ENCODE peak calls at places on chromosomes 12 and 14, in ten cellular contexts. I is RWPE1; W is CD4-positive, alpha-beta T cell; Q is thoracic aorta; N is left lung; G is CD8-positive, alpha-beta T cell; Y is heart right ventricle; Z is upper lobe of right lung; M is tibial nerve; H is transverse colon. J is an unnamed sample.

GRCh38 chr12:58711968-58712367 is 208.3 kb downstream of the LRIG3 start:
- DNase-seq in I (no peak), Z (no peak), M (no peak), N (no peak), H (no peak), Y (no peak), G (no peak), W (no peak), Q (no peak), J (peak; percentile 3)

GRCh38 chr12:48286665-48287064 is 64.1 kb downstream of the ZNF641 start:
- DNase-seq in Z (no peak), H (no peak), Q (no peak), I (no peak), M (peak; percentile 20), G (no peak), N (no peak), W (no peak), Y (peak; percentile 6), J (no peak)

GRCh38 chr12:95286713-95287112 is 69.1 kb downstream of the VEZT start:
- DNase-seq in G (no peak), W (no peak), Z (no peak), Q (no peak), H (no peak), M (no peak), N (no peak), Y (no peak), I (no peak), J (no peak)

GRCh38 chr12:54052745-54053624 is 650 bp upstream of the HOXC4 start:
- DNase-seq in W (no peak), Y (no peak), Q (no peak), H (no peak), G (no peak), N (no peak), I (no peak), Z (peak; percentile 56), M (no peak), J (no peak)

GRCh38 chr14:101632520-101632919 is 71.2 kb downstream of the DIO3 start:
- DNase-seq in Z (no peak), Y (no peak), Q (no peak), H (no peak), N (no peak), M (no peak), W (no peak), G (no peak), I (no peak), J (no peak)

GRCh38 chr14:96267336-96267735 is 11.3 kb downstream of the BDKRB1 start:
- DNase-seq in Z (no peak), N (no peak), Q (no peak), H (no peak), G (no peak), Y (no peak), I (peak; percentile 89), M (no peak), W (no peak), J (peak; percentile 88)

GRCh38 chr12:57166971-57167371 is 19.6 kb upstream of the LRP1-AS start:
- DNase-seq in H (no peak), W (no peak), Y (no peak), I (peak; percentile 94), G (no peak), N (no peak), M (no peak), Z (no peak), Q (no peak), J (peak; percentile 94)

GRCh38 chr12:57881035-57881973 is 34.8 kb upstream of the CTDSP2 start:
- DNase-seq in Q (no peak), H (peak; percentile 66), I (no peak), Z (no peak), Y (no peak), W (no peak), M (no peak), N (no peak), G (no peak), J (no peak)

GRCh38 chr12:8038659-8039114 is 6.2 kb downstream of the FOXJ2 start:
- DNase-seq in G (no peak), M (no peak), Q (no peak), W (no peak), Z (peak; percentile 84), I (peak; percentile 27), H (peak; percentile 40), N (peak; percentile 76), Y (peak; percentile 67), J (no peak)

GRCh38 chr14:39265741-39266588 is 32.2 kb downstream of the MIA2 start:
- DNase-seq in H (no peak), Z (no peak), I (no peak), Y (peak; percentile 64), N (no peak), M (peak; percentile 41), G (no peak), W (no peak), Q (no peak), J (peak; percentile 26)

GRCh38 chr14:31937730-31938346 is 139.3 kb upstream of the ARHGAP5 start:
- DNase-seq in I (peak; percentile 75), Q (peak; percentile 31), H (peak; percentile 70), Y (peak; percentile 55), W (peak; percentile 19), G (no peak), M (peak; percentile 46), N (peak; percentile 45), Z (no peak), J (peak; percentile 93)

GRCh38 chr12:82522285-82522684 is 164.0 kb downstream of the METTL25 start:
- DNase-seq in W (no peak), Q (no peak), M (no peak), H (no peak), Z (no peak), N (no peak), G (no peak), I (no peak), Y (no peak), J (no peak)

GRCh38 chr12:82519508-82519907 is 161.2 kb downstream of the METTL25 start:
- DNase-seq in I (no peak), Y (no peak), H (no peak), Z (no peak), M (no peak), N (no peak), W (no peak), Q (no peak), G (no peak), J (no peak)

GRCh38 chr12:82517808-82518207 is 159.5 kb downstream of the METTL25 start:
- DNase-seq in H (no peak), W (no peak), M (no peak), I (no peak), G (no peak), Z (no peak), N (no peak), Q (no peak), Y (no peak), J (no peak)

GRCh38 chr12:82522762-82523161 is 163.9 kb upstream of the TMTC2 start:
- DNase-seq in M (no peak), I (no peak), N (no peak), H (no peak), Q (no peak), W (no peak), Z (no peak), Y (no peak), G (no peak), J (no peak)

GRCh38 chr12:82517027-82517426 is 158.7 kb downstream of the METTL25 start:
- DNase-seq in G (no peak), Z (no peak), M (no peak), I (no peak), N (no peak), Y (no peak), Q (no peak), W (no peak), H (no peak), J (no peak)
- TF ChIP-seq CTCF in G (no peak), Z (peak; percentile 24), M (no peak), I (no peak), N (peak; percentile 10), Y (no peak), Q (no peak), W (peak; percentile 13), H (peak; percentile 15), J (peak; percentile 51)

GRCh38 chr14:92510972-92511371 is 2.6 kb upstream of the RIN3 start:
- DNase-seq in H (no peak), Q (no peak), N (no peak), Y (no peak), I (peak; percentile 8), M (no peak), Z (no peak), G (no peak), W (no peak), J (no peak)
- H3K27ac ChIP-seq in H (peak overlapping the region; percentile 88), Q (no peak overlapping the region), N (peak overlapping the region; percentile 67), Y (peak overlapping the region; percentile 56), I (peak overlapping the region; percentile 64), M (peak overlapping the region; percentile 4), Z (peak overlapping the region; percentile 9), G (no peak overlapping the region), W (no peak overlapping the region), J (peak overlapping the region; percentile 59)

DNA sequence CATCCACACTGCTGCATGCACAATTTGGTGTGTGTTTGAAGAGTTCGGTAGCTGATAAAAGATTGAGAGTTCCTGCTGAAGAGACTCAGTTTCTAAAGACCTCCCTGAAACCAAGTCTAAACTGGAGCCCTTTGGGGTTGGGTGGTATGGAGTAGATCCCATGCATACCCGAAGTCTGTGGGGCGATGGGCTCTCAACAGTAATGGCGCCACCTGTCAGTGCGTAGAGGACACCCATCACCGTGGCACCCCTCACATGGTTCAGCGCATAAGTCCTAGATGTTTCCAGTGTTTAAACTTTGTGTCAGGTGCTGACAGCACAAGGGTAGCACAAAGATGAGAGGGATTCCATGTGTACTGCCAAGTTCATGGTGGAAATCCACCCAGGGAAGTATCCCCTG is 85.9 kb downstream of the ESR2 start:
- DNase-seq in W (no peak), N (no peak), I (no peak), H (no peak), Y (no peak), Q (no peak), G (no peak), M (no peak), Z (no peak), J (no peak)
- TF ChIP-seq CTCF in W (no peak), N (no peak), I (no peak), H (no peak), Y (no peak), Q (no peak), G (no peak), M (no peak), Z (no peak), J (no peak)

GRCh38 chr12:14280921-14281320 is 84.6 kb upstream of the ATF7IP start:
- DNase-seq in I (no peak), M (no peak), Q (no peak), Y (no peak), Z (no peak), W (no peak), G (no peak), H (no peak), N (no peak), J (no peak)

GRCh38 chr12:14279845-14280244 is 85.6 kb upstream of the ATF7IP start:
- DNase-seq in Q (no peak), W (no peak), G (no peak), I (no peak), Z (no peak), N (no peak), Y (no peak), M (no peak), H (no peak), J (no peak)

GRCh38 chr12:14283489-14284144 is 81.9 kb upstream of the ATF7IP start:
- DNase-seq in Y (no peak), G (no peak), M (no peak), Q (no peak), I (no peak), W (no peak), N (no peak), Z (no peak), H (no peak), J (no peak)

GRCh38 chr12:14284189-14284722 is 81.2 kb upstream of the ATF7IP start:
- DNase-seq in N (no peak), G (no peak), Q (no peak), Z (no peak), Y (peak; percentile 47), M (no peak), I (no peak), W (no peak), H (no peak), J (no peak)

GRCh38 chr12:14281539-14281938 is 83.9 kb upstream of the ATF7IP start:
- DNase-seq in Q (no peak), Z (no peak), G (no peak), I (no peak), H (no peak), W (no peak), Y (no peak), N (no peak), M (no peak), J (no peak)
- H3K27ac ChIP-seq in Q (no peak overlapping the region), Z (no peak overlapping the region), G (no peak overlapping the region), I (no peak overlapping the region), H (no peak overlapping the region), W (no peak overlapping the region), Y (no peak overlapping the region), N (no peak overlapping the region), M (no peak overlapping the region), J (no peak overlapping the region)